ENCODE peak calls at places on chromosomes 5 and 9, in ten cellular contexts. I, X, G, U, L, E, Z, R, O and N are unnamed samples.

GRCh38 chr5:103224118-103224893 is 34.3 kb upstream of the MACIR start:
- DNase-seq in I (peak; percentile 6), X (peak; percentile 20), G (no peak), U (peak; percentile 93), L (peak; percentile 71), E (no peak), Z (peak; percentile 60), R (peak; percentile 54), O (peak; percentile 78), N (peak; percentile 58)

GRCh38 chr5:143147918-143148317 is 255.6 kb downstream of the NR3C1 start:
- DNase-seq in I (no peak), X (no peak), G (no peak), U (peak; percentile 25), L (no peak), E (no peak), Z (no peak), R (no peak), O (no peak), N (no peak)

GRCh38 chr5:61811052-61811451 is 479.0 kb downstream of the ZSWIM6 start:
- DNase-seq in I (no peak), X (no peak), G (no peak), U (no peak), L (no peak), E (no peak), Z (no peak), R (no peak), O (no peak), N (no peak)

GRCh38 chr5:148209151-148209550 is 6.3 kb downstream of the SPINK6 start:
- DNase-seq in I (no peak), X (no peak), G (peak; percentile 43), U (peak; percentile 8), L (no peak), E (no peak), Z (peak; percentile 1), R (no peak), O (no peak), N (no peak)

GRCh38 chr9:116234091-116234490 is 80.5 kb downstream of the PAPPA start:
- DNase-seq in I (no peak), X (no peak), G (no peak), U (peak; percentile 97), L (peak; percentile 83), E (no peak), Z (no peak), R (no peak), O (no peak), N (peak; percentile 60)

GRCh38 chr9:127918201-127919107 is 1.6 kb upstream of the ST6GALNAC4 start:
- DNase-seq in I (no peak), X (peak; percentile 28), G (no peak), U (peak; percentile 55), L (peak; percentile 48), E (no peak), Z (no peak), R (peak; percentile 55), O (peak; percentile 16), N (peak; percentile 64)

GRCh38 chr9:114958021-114958846 is 27.8 kb upstream of the TNFSF8 start:
- DNase-seq in I (no peak), X (peak; percentile 17), G (no peak), U (peak; percentile 46), L (no peak), E (peak; percentile 43), Z (no peak), R (no peak), O (no peak), N (no peak)

GRCh38 chr9:72856985-72857631 is 95.7 kb downstream of the ALDH1A1 start:
- DNase-seq in I (no peak), X (no peak), G (peak; percentile 29), U (peak; percentile 79), L (peak; percentile 92), E (no peak), Z (peak; percentile 65), R (peak; percentile 58), O (peak; percentile 74), N (peak; percentile 60)

GRCh38 chr9:119500072-119500771 is 131.0 kb upstream of the BRINP1 start:
- DNase-seq in I (no peak), X (no peak), G (no peak), U (no peak), L (no peak), E (no peak), Z (no peak), R (no peak), O (no peak), N (peak; percentile 81)

GRCh38 chr9:8769153-8769552 is 969.6 kb upstream of the DMAC1 start:
- DNase-seq in I (no peak), X (no peak), G (no peak), U (no peak), L (no peak), E (no peak), Z (no peak), R (no peak), O (no peak), N (no peak)

GRCh38 chr9:132783006-132783405 is 95.1 kb downstream of the AK8 start:
- DNase-seq in I (no peak), X (no peak), G (no peak), U (no peak), L (no peak), E (no peak), Z (no peak), R (no peak), O (no peak), N (no peak)

GRCh38 chr9:88810826-88811225 is 180.4 kb upstream of the S1PR3 start:
- DNase-seq in I (no peak), X (no peak), G (no peak), U (no peak), L (no peak), E (no peak), Z (no peak), R (no peak), O (no peak), N (no peak)

GRCh38 chr5:81774359-81774758 is 23.5 kb upstream of the SSBP2 start:
- DNase-seq in I (no peak), X (no peak), G (no peak), U (no peak), L (no peak), E (no peak), Z (no peak), R (no peak), O (no peak), N (no peak)
- H3K27ac ChIP-seq in I (no peak overlapping the region), X (no peak overlapping the region), G (no peak overlapping the region), U (no peak overlapping the region), L (no peak overlapping the region), E (peak overlapping the region; percentile 11), Z (no peak overlapping the region), R (no peak overlapping the region), O (no peak overlapping the region), N (no peak overlapping the region)

GRCh38 chr5:178113841-178114324 is 551 bp downstream of the N4BP3 start:
- DNase-seq in I (no peak), X (no peak), G (no peak), U (no peak), L (no peak), E (no peak), Z (no peak), R (no peak), O (no peak), N (peak; percentile 71)

GRCh38 chr5:178111925-178112324 is 1.4 kb upstream of the N4BP3 start:
- DNase-seq in I (no peak), X (no peak), G (no peak), U (peak; percentile 79), L (no peak), E (no peak), Z (no peak), R (peak; percentile 56), O (no peak), N (no peak)

GRCh38 chr5:178113141-178113787 is at the start of gene N4BP3:
- DNase-seq in I (peak; percentile 74), X (peak; percentile 79), G (peak; percentile 83), U (peak; percentile 63), L (peak; percentile 42), E (peak; percentile 65), Z (no peak), R (peak; percentile 44), O (peak; percentile 56), N (peak; percentile 87)

GRCh38 chr5:178114325-178115135 is 1.2 kb downstream of the N4BP3 start:
- DNase-seq in I (no peak), X (peak; percentile 45), G (peak; percentile 60), U (no peak), L (no peak), E (no peak), Z (no peak), R (no peak), O (no peak), N (peak; percentile 66)

DNA sequence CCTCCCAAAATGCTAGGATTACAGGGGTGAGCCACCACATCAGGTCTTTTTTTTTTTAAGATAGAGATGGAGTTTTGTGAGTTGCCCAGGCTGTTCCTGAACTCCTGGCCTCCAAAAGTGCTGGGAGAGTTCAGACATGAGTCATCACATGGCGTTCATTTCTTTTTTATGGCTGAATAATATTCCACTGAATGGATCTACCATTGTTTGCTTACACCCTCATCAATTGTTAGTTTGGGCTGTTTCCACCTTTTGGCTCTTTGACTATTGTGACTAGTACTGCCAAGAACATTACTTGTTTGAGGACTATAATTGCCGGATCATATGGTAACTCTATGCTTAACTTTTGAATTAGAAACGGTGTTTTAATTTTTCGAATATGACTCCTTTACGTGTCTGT is 787 bp upstream of the N4BP3 start:
- DNase-seq in I (no peak), X (no peak), G (no peak), U (no peak), L (no peak), E (no peak), Z (no peak), R (no peak), O (no peak), N (no peak)
- H3K4me3 ChIP-seq in I (no peak overlapping the region), X (no peak overlapping the region), G (no peak overlapping the region), U (peak overlapping the region; percentile 57), L (peak overlapping the region; percentile 59), E (no peak overlapping the region), Z (no peak overlapping the region), R (peak overlapping the region; percentile 65), O (no peak overlapping the region), N (peak overlapping the region; percentile 78)

GRCh38 chr5:1006656-1007071 is 1.9 kb upstream of the NKD2 start:
- DNase-seq in I (no peak), X (peak; percentile 5), G (peak; percentile 16), U (no peak), L (no peak), E (peak; percentile 15), Z (no peak), R (no peak), O (no peak), N (no peak)
- H3K4me1 ChIP-seq in I (peaks cover 36% of the 10 kb centered on the region), X (peaks cover 31% of the 10 kb centered on the region), G (peaks cover 63% of the 10 kb centered on the region), U (peaks cover 2% of the 10 kb centered on the region), L (peaks cover 28% of the 10 kb centered on the region), E (peaks cover 20% of the 10 kb centered on the region), Z (peaks cover 58% of the 10 kb centered on the region), R (peaks cover 4% of the 10 kb centered on the region), O (no peaks in the 10 kb centered on the region), N (no peaks in the 10 kb centered on the region)

DNA sequence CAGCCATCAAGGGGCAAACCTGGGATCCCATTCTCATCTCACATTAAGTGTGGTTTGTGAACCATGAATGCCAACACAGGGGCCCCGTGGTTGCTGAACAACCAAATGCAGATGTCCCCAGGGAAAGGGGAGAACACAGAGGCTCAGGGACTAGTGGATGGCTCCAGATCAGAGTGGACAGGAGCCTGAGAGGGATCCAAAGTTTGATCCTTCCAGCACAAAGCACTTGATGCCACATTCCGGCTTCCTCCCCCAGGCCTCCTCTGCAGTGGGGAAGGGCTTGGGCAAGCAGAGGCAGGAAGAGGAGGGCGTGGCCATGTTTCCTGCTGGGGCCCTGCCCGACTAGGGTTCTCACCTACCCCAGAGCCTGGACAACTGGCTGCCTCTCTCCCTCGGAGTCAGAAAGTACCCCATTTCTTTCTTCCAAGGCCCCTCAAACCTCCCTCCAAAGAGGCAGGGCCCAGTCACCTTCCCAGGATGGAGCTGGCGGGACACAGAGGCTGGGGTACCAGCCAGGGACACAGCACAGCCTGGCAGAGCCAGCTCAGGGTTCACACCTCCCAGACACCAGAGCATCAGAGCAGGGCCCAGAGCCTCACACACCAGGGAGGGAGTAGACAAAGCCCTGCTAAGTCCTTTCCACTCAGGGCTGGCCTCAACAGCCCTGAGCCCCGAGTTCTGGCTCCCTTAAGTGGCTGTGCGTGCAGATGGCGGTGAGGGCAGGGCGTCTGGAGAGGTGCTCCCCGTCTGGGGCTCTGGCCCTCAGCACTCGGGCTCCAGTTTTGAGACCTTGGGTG is 4.3 kb upstream of the RNF44 start:
- DNase-seq in I (peak; percentile 67), X (peak; percentile 86), G (peak; percentile 75), U (peak; percentile 64), L (peak; percentile 32), E (peak; percentile 65), Z (peak; percentile 65), R (no peak), O (peak; percentile 47), N (peak; percentile 70)
- H3K27ac ChIP-seq in I (peak overlapping the region; percentile 75), X (peak overlapping the region; percentile 97), G (peak overlapping the region; percentile 77), U (peak overlapping the region; percentile 27), L (peak overlapping the region; percentile 95), E (peak overlapping the region; percentile 90), Z (peak overlapping the region; percentile 13), R (no peak overlapping the region), O (no peak overlapping the region), N (no peak overlapping the region)